ENCODE peak calls at places on chromosomes 12 and 14, in four cellular contexts. W is esophagus muscularis mucosa, P is H1, D is breast epithelium. U is an unnamed sample.

GRCh38 chr14:52033131-52033642 is 35.7 kb downstream of the NID2 start:
- DNase-seq in P (no peak), W (peak; percentile 57), D (no peak), U (no peak)

GRCh38 chr14:67442139-67442906 is 30.4 kb upstream of the PLEK2 start:
- DNase-seq in W (no peak), D (no peak), P (no peak), U (no peak)

GRCh38 chr14:53217283-53217994 is 64.3 kb upstream of the DDHD1 start:
- DNase-seq in D (peak; percentile 71), W (peak; percentile 95), P (peak; percentile 77), U (no peak)

GRCh38 chr12:28771961-28772360 is 377.1 kb upstream of the FAR2 start:
- DNase-seq in P (no peak), D (no peak), W (no peak), U (no peak)

GRCh38 chr14:51652168-51653095 is 722 bp downstream of the FRMD6 start:
- DNase-seq in P (no peak), D (peak; percentile 55), W (no peak), U (no peak)

GRCh38 chr12:88993655-88994054 is 358.6 kb downstream of the DUSP6 start:
- DNase-seq in W (no peak), P (no peak), D (no peak), U (no peak)

GRCh38 chr12:120775862-120776552 is 50.4 kb downstream of the ACADS start:
- DNase-seq in D (no peak), W (no peak), P (no peak), U (no peak)

GRCh38 chr12:122449317-122449716 is 26.8 kb upstream of the CLIP1 start:
- DNase-seq in D (no peak), W (no peak), P (no peak), U (no peak)

GRCh38 chr12:31890295-31891285 is 68.6 kb upstream of the RESF1 start:
- DNase-seq in W (no peak), D (no peak), P (no peak), U (no peak)

DNA sequence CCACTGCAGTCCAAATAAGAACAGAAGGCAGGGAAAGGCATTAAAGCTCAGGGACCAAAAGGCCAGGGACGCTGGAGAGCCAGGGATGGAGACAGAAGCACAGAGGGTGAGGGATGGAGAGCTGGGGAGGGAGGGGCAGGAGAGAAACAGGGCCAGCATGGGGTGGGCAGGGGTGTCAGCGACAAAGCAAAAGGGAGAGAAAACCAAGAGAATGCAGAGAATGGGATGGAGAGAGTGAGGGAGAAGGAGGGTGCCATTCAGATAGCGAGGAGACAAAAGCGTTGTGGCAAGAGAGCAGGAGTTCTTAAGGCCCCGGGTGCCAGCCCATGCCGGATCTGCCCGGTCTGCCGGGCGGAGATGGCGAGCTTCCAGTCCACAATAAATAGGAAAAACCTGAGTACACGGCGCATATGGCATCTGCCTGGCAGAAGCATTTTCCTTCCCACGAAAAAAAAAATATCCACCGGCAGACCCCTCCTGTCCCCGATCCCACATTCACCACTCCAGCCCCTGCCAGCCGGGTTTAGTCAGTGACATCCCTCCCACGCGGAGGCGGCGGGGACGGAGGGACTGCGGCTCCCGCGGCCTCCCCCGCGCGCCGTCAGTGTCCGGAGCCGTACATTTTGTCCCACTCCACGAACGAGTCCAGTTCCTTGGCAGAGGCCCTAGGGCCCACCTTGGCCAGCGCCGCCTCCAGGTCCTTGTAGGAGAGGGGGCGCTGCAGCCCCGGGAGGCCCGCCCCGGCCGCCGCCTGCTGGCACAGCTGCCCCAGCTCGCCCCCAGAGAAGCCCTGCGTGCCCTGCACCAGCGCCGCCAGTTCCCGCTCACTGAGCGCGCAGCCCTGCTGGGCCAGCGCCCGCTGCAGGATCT is 28.4 kb downstream of the FIGNL2 start:
- DNase-seq in W (no peak), D (peak; percentile 53), P (no peak), U (no peak)
- TF ChIP-seq POLR2AphosphoS5 in W (no peak), D (no peak), P (no peak), U (no peak)

DNA sequence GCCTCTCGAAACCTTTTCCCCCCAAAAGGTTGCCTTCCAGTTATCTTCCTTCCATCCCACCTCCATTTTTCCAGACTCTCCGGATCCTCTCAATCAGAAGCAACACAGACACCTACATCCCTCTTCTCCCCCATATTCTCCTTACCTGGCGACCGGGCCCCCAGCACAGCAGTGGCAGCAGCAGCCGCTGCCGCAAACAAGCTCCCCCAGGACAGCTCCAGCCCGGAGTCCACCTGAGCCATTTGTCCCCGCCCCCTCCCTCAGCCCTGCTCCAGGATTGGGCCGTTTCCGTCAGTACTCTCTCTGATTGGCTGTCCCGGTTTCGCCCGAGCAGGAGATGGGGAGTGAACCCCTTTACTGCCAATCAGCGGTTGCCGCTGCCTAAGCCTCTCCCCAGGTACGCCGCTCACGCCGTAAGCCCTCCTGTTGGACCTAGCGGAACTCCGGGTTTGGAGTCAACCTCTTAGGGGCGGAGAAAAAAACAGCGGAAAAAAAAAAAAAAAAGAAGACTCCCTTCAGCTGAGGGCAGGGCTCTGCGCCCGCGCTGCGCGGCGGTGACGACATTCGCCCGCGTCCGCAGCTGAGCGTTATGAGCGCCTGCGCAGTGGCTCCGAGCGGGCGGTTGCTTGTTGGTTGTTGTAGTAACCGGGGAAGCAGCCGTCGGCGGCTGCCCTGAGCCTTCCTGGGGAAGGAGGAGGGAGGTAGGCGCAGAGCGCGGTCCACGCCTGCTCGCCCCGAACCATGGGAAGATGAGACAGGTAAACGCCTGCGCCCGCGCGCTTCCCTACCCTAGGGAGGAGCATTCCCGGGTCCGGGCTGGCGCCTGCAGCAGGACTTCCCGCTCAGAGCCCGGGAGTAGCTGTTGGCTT is at the start of the genes ERG28 and TTLL5:
- DNase-seq in D (peak; percentile 97), P (peak; percentile 98), W (peak; percentile 99), U (peak; percentile 99)
- TF ChIP-seq POLR2AphosphoS5 in D (peak; percentile 68), P (peak; percentile 45), W (peak; percentile 85), U (peak; percentile 97)

DNA sequence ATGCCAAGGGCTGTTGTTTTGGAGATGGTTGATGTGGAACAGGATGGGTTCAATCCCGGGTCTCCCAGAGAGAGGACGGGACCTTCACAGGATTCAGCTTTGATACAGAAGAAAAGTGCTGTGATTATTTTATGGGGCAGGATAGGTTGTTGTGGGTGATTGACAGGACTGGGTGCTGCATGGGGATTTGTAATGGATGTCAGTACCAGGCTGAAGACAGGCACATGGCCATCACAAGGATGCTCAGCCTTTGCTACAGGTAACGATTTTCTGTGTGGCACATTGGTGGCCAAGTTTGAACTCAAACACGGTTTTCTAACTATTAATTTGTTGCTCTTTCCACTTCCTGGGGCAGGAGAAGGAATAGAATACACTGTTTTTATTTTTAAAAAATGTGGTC is 4.5 kb upstream of the GUCY2C start:
- DNase-seq in W (no peak), D (no peak), P (no peak), U (no peak)
- TF ChIP-seq POLR2AphosphoS5 in W (no peak), D (no peak), P (peak; percentile 50), U (no peak)

DNA sequence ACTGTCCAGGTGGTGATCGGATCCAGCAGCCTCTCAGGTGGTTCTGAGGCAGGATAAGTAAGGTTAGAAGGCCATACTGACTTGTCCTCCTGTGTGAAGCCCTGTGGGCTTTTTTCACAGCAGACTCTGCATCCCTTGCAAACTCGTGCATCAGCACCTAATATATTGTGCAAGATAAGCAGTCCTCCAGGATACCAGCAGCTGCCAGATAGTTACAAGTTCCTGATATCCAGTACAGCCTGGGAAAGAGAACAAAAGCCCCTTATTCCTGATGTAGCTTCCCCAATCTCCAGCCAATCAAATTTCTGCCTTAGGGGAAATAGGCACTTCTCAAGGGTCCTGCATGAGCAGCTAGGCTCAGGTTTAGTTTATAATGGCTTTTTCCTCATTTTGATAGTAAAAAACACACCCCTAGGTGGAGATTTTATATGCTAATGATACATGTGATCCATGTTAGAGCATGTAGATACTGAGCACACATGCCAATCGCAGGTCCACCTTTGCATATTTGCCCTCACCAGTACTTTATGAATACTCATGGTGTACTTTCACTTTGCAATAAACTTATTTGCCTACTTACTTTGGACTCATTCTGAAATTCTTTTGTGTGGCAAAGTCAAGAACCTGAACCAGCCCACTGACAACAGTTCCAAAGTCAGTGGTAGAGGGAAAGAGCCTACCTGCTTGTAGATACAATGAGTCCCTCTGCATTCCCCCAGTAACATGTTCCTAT is 58.7 kb upstream of the DHRS4 start:
- DNase-seq in D (no peak), W (peak; percentile 60), P (no peak), U (no peak)
- TF ChIP-seq POLR2AphosphoS5 in D (no peak), W (no peak), P (no peak), U (no peak)